ENCODE peak calls at places on chromosome 3, in seven cellular contexts. F is SK-N-SH, E is prostate gland, I is HCT116, O is Panc1, H is endothelial cell of umbilical vein, A is sigmoid colon. M is an unnamed sample. For H3K4me1, the result is how much of the 10 kb centered on the place peaks cover.

GRCh38 chr3:137469263-137469662 is 294.9 kb upstream of the SOX14 start:
- DNase-seq in F (no peak), E (no peak), I (no peak), O (no peak), H (no peak), A (no peak), M (no peak)

GRCh38 chr3:30353711-30354467 is 252.5 kb upstream of the TGFBR2 start:
- DNase-seq in F (no peak), E (no peak), I (no peak), O (no peak), H (no peak), A (no peak), M (no peak)

GRCh38 chr3:118842147-118842863 is 192.3 kb downstream of the IGSF11 start:
- DNase-seq in F (no peak), E (no peak), I (peak), O (no peak), H (no peak), A (no peak), M (no peak)

GRCh38 chr3:168161696-168162095 is 66.0 kb upstream of the GOLIM4 start:
- DNase-seq in F (no peak), E (no peak), I (no peak), O (no peak), H (no peak), A (peak), M (no peak)

GRCh38 chr3:187836848-187837770 is 91.8 kb upstream of the BCL6 start:
- DNase-seq in F (no peak), E (no peak), I (no peak), O (no peak), H (no peak), A (no peak), M (no peak)

GRCh38 chr3:150349314-150350097 is 58.6 kb upstream of the TSC22D2 start:
- DNase-seq in F (no peak), E (no peak), I (no peak), O (no peak), H (no peak), A (peak), M (no peak)

GRCh38 chr3:31832576-31832975 is 148.5 kb downstream of the OSBPL10 start:
- DNase-seq in F (no peak), E (no peak), I (no peak), O (no peak), H (no peak), A (no peak), M (no peak)

GRCh38 chr3:136938334-136938733 is 19.4 kb upstream of the IL20RB start:
- DNase-seq in F (no peak), E (no peak), I (no peak), O (no peak), H (no peak), A (no peak), M (no peak)

GRCh38 chr3:190586631-190587000 is 72.7 kb downstream of the IL1RAP start:
- DNase-seq in F (no peak), E (no peak), I (peak), O (no peak), H (peak), A (no peak), M (no peak)

GRCh38 chr3:112681822-112682325 is 40.9 kb upstream of the CCDC80 start:
- DNase-seq in F (no peak), E (no peak), I (no peak), O (no peak), H (peak), A (no peak), M (no peak)

GRCh38 chr3:34174740-34175139 is 376.3 kb downstream of the PDCD6IP start:
- DNase-seq in F (no peak), E (no peak), I (no peak), O (no peak), H (no peak), A (no peak), M (no peak)

GRCh38 chr3:113560845-113561623 is 28.7 kb downstream of the SIDT1 start:
- DNase-seq in F (peak), E (no peak), I (no peak), O (no peak), H (peak), A (no peak), M (no peak)

GRCh38 chr3:89145995-89146394 is 38.6 kb downstream of the EPHA3 start:
- DNase-seq in F (no peak), E (no peak), I (no peak), O (no peak), H (no peak), A (no peak), M (no peak)

GRCh38 chr3:66450389-66451022 is 50.3 kb downstream of the LRIG1 start:
- DNase-seq in F (no peak), E (peak), I (no peak), O (no peak), H (peak), A (peak), M (no peak)

GRCh38 chr3:3200632-3201212 is 21.2 kb upstream of the CRBN start:
- DNase-seq in F (peak), E (peak), I (peak), O (peak), H (peak), A (no peak), M (no peak)

GRCh38 chr3:49636883-49637609 is 37.1 kb upstream of the APEH start:
- DNase-seq in F (no peak), E (no peak), I (no peak), O (no peak), H (no peak), A (no peak), M (no peak)

GRCh38 chr3:122959339-122959738 is 68.2 kb downstream of the SEMA5B start:
- DNase-seq in F (no peak), E (peak), I (no peak), O (no peak), H (no peak), A (no peak), M (no peak)

GRCh38 chr3:196422976-196423781 is 9.0 kb downstream of the UBXN7 start:
- DNase-seq in F (peak), E (peak), I (no peak), O (no peak), H (peak), A (peak), M (peak)

GRCh38 chr3:174581551-174581950 is 277.6 kb upstream of the NAALADL2 start:
- DNase-seq in F (no peak), E (no peak), I (peak), O (no peak), H (no peak), A (no peak), M (no peak)

GRCh38 chr3:130341388-130341787 is 4.1 kb upstream of the COL6A5 start:
- DNase-seq in F (no peak), E (no peak), I (no peak), O (no peak), H (no peak), A (no peak), M (no peak)

GRCh38 chr3:27553868-27554540 is 69.8 kb upstream of the SLC4A7 start:
- DNase-seq in F (no peak), E (no peak), I (no peak), O (no peak), H (peak), A (no peak), M (no peak)

GRCh38 chr3:52291508-52292181 is 4.0 kb downstream of the GLYCTK start:
- DNase-seq in F (peak), E (no peak), I (no peak), O (no peak), H (no peak), A (peak), M (no peak)

DNA sequence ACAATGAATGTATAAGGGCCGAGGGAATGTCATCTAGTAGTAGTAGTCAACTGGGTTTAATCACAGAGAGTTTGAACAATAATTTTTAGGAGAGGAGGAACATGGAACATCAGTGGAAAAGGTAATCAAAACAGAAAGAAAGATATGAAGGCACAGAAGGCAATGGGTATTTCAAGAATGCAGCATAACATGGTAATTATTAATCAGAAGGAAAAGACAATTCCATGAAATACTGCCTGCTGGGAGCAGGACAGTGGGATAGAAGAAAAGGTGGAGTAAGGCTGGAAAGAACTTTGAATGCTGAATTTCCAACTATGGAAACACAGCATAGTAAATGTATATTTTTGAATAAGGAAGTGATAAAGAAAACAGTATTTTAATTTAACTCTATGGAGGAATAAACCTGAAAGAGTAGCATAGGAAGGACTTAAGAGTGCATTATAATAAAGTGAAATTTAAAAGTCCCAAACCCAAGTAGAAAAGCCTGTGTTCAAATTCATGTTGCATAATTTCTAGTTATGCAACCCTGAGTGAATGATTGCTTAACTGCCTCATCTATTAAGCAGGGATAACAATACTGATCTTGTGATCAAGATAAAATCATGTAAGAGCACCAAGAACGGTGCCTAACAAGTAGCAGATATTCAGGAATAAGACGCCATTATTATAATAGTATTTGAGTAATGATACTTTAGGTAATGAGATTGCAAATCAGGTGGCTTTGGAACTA is 357.7 kb downstream of the TBC1D5 start:
- DNase-seq in F (no peak), E (no peak), I (no peak), O (no peak), H (no peak), A (no peak), M (no peak)
- TF ChIP-seq POLR2AphosphoS5 in F (no peak), E (no peak), I (no peak), O (no peak), H (no peak), A (no peak), M (no peak)

GRCh38 chr3:11616551-11616950 is 27.2 kb downstream of the VGLL4 start:
- DNase-seq in F (no peak), E (no peak), I (no peak), O (no peak), H (no peak), A (no peak), M (no peak)

GRCh38 chr3:11613319-11613718 is 30.4 kb downstream of the VGLL4 start:
- DNase-seq in F (no peak), E (no peak), I (no peak), O (no peak), H (no peak), A (no peak), M (no peak)

GRCh38 chr3:11612515-11613184 is 31.1 kb downstream of the VGLL4 start:
- DNase-seq in F (no peak), E (no peak), I (no peak), O (no peak), H (no peak), A (no peak), M (no peak)

GRCh38 chr3:11611271-11611893 is 32.3 kb downstream of the VGLL4 start:
- DNase-seq in F (no peak), E (no peak), I (no peak), O (no peak), H (no peak), A (no peak), M (no peak)

GRCh38 chr3:11613851-11614491 is 29.7 kb downstream of the VGLL4 start:
- DNase-seq in F (no peak), E (no peak), I (no peak), O (no peak), H (no peak), A (no peak), M (no peak)
- H3K4me1 ChIP-seq in F (half or more), E (under half), I (under half), O (half or more), H (under half), A (under half), M (under half)

DNA sequence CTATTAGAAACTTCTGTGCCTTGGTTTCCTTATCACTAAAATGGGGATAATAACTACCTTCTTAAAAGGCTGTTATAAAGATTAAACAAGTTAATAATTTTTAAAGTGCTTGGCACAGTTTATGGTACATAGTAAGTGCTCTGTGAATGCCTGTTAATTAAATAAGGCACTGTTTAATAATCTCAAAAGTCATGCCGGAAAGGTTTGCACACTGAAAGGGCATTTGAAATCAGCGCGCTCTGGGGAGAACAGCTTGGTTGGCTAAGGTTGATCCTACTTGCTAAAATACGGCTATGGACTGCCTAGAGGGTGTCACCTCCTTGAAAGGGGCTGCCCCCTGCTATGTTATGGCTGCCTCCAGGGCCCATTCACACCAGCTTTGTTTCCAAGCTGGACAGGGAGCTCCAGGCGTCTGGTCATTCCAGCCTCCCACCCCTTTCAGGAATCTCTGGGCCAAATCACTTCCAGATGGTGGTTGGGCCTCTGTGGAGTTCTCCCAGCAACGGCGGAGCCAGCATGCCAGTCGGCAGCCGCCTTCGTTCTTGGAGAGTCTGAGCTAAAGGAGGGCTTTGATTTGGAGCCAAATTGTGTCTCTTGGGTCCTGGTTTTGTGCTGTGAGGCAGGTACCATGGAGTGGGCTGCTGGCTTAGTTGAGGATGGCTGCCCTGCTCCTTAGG is 5.9 kb downstream of the FLNB start:
- DNase-seq in F (peak), E (no peak), I (no peak), O (no peak), H (peak), A (peak), M (no peak)
- TF ChIP-seq POLR2AphosphoS5 in F (peak), E (peak), I (no peak), O (no peak), H (no peak), A (no peak), M (peak)

DNA sequence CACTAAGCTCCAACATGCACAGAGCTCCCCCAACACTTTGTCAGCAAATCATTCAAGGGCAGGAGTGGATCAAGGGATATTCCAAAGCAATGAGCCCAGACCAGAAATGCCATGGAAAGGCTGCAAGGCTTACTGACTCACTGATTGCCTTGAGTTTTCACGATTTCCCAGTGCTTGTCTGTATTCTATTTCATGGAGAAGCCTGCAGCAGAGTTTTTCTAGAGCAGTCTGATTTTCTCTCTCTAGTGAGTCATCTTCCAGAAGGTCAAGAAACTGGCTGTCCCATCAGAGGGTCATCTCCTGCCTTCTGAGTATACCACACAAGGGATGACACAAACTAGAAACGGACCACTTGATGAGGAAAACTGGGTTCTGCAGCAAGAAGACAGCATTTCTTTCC is 16.5 kb downstream of the LMCD1 start:
- DNase-seq in F (no peak), E (no peak), I (no peak), O (no peak), H (no peak), A (no peak), M (no peak)
- H3K4me1 ChIP-seq in F (under half), E (under half), I (under half), O (under half), H (under half), A (under half), M (under half)

GRCh38 chr3:4645468-4645867 is 152.3 kb downstream of the ITPR1 start:
- DNase-seq in F (no peak), E (no peak), I (no peak), O (no peak), H (no peak), A (no peak), M (no peak)

GRCh38 chr3:4644954-4645353 is 151.8 kb downstream of the ITPR1 start:
- DNase-seq in F (no peak), E (no peak), I (no peak), O (no peak), H (no peak), A (no peak), M (no peak)

GRCh38 chr3:4642611-4643010 is 149.5 kb downstream of the ITPR1 start:
- DNase-seq in F (no peak), E (no peak), I (no peak), O (no peak), H (no peak), A (no peak), M (no peak)

GRCh38 chr3:4641863-4642262 is 148.7 kb downstream of the ITPR1 start:
- DNase-seq in F (no peak), E (no peak), I (no peak), O (no peak), H (no peak), A (no peak), M (no peak)

GRCh38 chr3:4643904-4644547 is 150.9 kb downstream of the ITPR1 start:
- DNase-seq in F (no peak), E (no peak), I (no peak), O (no peak), H (no peak), A (no peak), M (no peak)
- TF ChIP-seq POLR2AphosphoS5 in F (no peak), E (no peak), I (no peak), O (no peak), H (no peak), A (no peak), M (no peak)

DNA sequence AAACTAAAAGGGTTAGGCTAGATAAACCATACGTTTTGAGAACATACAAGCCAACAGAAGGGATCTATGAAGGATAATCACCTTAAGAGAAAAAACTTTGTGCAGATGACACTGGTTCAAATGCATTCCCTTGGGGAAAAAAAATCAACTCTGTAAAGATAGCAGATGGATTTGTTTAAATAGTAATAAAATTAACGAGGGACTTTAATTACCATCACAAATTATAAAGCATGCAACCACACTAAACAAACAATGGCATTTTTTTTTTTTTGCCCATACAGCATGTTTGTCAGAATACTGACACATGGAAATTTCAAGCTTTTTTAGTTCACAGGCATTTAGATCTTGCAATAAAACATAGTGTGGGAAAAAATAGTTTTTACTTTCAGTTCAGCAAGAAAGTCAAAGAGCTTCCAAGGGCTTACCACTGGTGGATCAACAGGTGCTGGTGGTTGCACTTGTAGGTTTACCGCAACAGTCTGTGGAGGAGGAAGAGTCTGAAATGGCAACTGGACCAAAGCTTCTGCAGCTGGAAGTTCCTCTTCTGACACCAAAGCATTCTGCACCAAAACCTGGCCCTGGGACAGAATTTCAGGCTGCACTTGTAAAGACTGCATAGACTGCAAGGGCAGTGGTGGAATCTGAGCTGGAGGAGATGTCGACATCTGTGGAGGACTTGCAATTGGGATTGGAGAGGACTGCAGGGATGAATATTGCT is 53.1 kb downstream of the PHC3 start:
- DNase-seq in F (no peak), E (no peak), I (no peak), O (no peak), H (no peak), A (no peak), M (no peak)
- H3K4me1 ChIP-seq in F (under half), E (under half), I (under half), O (under half), H (under half), A (under half), M (under half)

GRCh38 chr3:62708642-62709041 is 166.6 kb downstream of the CADPS start:
- DNase-seq in F (no peak), E (no peak), I (no peak), O (no peak), H (no peak), A (no peak), M (no peak)
- TF ChIP-seq POLR2AphosphoS5 in F (no peak), E (no peak), I (no peak), O (no peak), H (no peak), A (no peak), M (no peak)

DNA sequence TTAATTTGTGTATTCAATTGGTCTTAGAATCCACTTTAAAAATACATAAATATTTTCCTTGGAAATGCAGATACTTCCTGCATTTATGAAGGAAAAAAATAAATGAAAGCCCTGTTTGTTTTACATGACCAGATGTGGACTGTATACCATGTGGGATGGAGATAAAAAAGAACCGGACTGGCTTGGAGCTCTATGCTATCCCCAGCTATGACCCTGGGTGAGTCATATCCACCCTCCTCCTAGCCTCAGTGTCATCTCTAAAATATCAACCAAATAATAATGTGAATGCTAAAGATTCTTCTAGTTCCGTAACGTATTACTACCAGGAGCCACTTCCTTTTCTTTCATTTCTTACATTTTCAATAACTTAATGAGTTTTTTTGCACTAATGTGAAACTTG is 44.5 kb upstream of the PDZRN3 start:
- DNase-seq in F (no peak), E (no peak), I (no peak), O (no peak), H (no peak), A (no peak), M (no peak)
- H3K4me1 ChIP-seq in F (under half), E (under half), I (under half), O (under half), H (under half), A (under half), M (under half)

GRCh38 chr3:10006048-10006761 is 19.6 kb upstream of the EMC3 start:
- DNase-seq in F (no peak), E (no peak), I (no peak), O (no peak), H (no peak), A (peak), M (no peak)
- TF ChIP-seq POLR2AphosphoS5 in F (no peak), E (no peak), I (no peak), O (no peak), H (no peak), A (no peak), M (no peak)

M was measured in breast epithelium.